ENCODE peak calls at places on chromosomes 16 and 17, in six cellular contexts. One of them, this sample, is unnamed.

GRCh38 chr17:36972186-36972686 is 23.5 kb downstream of the AATF start:
- DNase-seq in HCT116: no peak
- DNase-seq in GM12878: no peak
- DNase-seq in K562: no peak
- DNase-seq in HepG2: no peak
- DNase-seq in NT2/D1: no peak
- DNase-seq in this sample: no peak

GRCh38 chr17:65750678-65751077 is 189.2 kb upstream of the AXIN2 start:
- DNase-seq in HCT116: peak; percentile 93
- DNase-seq in GM12878: peak; percentile 15
- DNase-seq in K562: no peak
- DNase-seq in HepG2: peak; percentile 99
- DNase-seq in NT2/D1: no peak
- DNase-seq in this sample: no peak

GRCh38 chr17:4250887-4251286 is 12.9 kb downstream of the ANKFY1 start:
- DNase-seq in HCT116: no peak
- DNase-seq in GM12878: no peak
- DNase-seq in K562: no peak
- DNase-seq in HepG2: no peak
- DNase-seq in NT2/D1: no peak
- DNase-seq in this sample: no peak

GRCh38 chr16:84044108-84044488 is 1.5 kb upstream of the SLC38A8 start:
- DNase-seq in HCT116: peak; percentile 41
- DNase-seq in GM12878: no peak
- DNase-seq in K562: peak; percentile 59
- DNase-seq in HepG2: peak; percentile 73
- DNase-seq in NT2/D1: peak; percentile 36
- DNase-seq in this sample: no peak

GRCh38 chr16:67481561-67482259 is 753 bp upstream of the ATP6V0D1 start:
- DNase-seq in HCT116: no peak
- DNase-seq in GM12878: no peak
- DNase-seq in K562: no peak
- DNase-seq in HepG2: peak; percentile 65
- DNase-seq in NT2/D1: no peak
- DNase-seq in this sample: no peak

GRCh38 chr17:80817321-80817845 is 174.3 kb upstream of the CHMP6 start:
- DNase-seq in HCT116: no peak
- DNase-seq in GM12878: no peak
- DNase-seq in K562: no peak
- DNase-seq in HepG2: no peak
- DNase-seq in NT2/D1: no peak
- DNase-seq in this sample: no peak

GRCh38 chr16:2776500-2777139 is 460 bp downstream of the ELOB start:
- DNase-seq in HCT116: no peak
- DNase-seq in GM12878: no peak
- DNase-seq in K562: no peak
- DNase-seq in HepG2: no peak
- DNase-seq in NT2/D1: no peak
- DNase-seq in this sample: no peak

GRCh38 chr16:57821149-57821971 is 19.1 kb upstream of the KIFC3 start:
- DNase-seq in HCT116: no peak
- DNase-seq in GM12878: no peak
- DNase-seq in K562: no peak
- DNase-seq in HepG2: peak; percentile 86
- DNase-seq in NT2/D1: no peak
- DNase-seq in this sample: no peak

GRCh38 chr17:60138769-60139437 is 10.9 kb upstream of the CA4 start:
- DNase-seq in HCT116: no peak
- DNase-seq in GM12878: no peak
- DNase-seq in K562: no peak
- DNase-seq in HepG2: no peak
- DNase-seq in NT2/D1: no peak
- DNase-seq in this sample: peak; percentile 54

GRCh38 chr16:77881355-77882003 is 93.1 kb downstream of the VAT1L start:
- DNase-seq in HCT116: no peak
- DNase-seq in GM12878: no peak
- DNase-seq in K562: no peak
- DNase-seq in HepG2: no peak
- DNase-seq in NT2/D1: no peak
- DNase-seq in this sample: no peak

GRCh38 chr17:42456223-42457106 is 2.2 kb upstream of the ATP6V0A1 start:
- DNase-seq in HCT116: no peak
- DNase-seq in GM12878: peak; percentile 57
- DNase-seq in K562: peak; percentile 62
- DNase-seq in HepG2: no peak
- DNase-seq in NT2/D1: no peak
- DNase-seq in this sample: no peak

GRCh38 chr16:72073831-72074230 is 10.8 kb downstream of the HPR start:
- DNase-seq in HCT116: no peak
- DNase-seq in GM12878: no peak
- DNase-seq in K562: no peak
- DNase-seq in HepG2: no peak
- DNase-seq in NT2/D1: no peak
- DNase-seq in this sample: no peak

GRCh38 chr17:304461-304860 is 48.1 kb downstream of the RPH3AL start:
- DNase-seq in HCT116: no peak
- DNase-seq in GM12878: no peak
- DNase-seq in K562: no peak
- DNase-seq in HepG2: no peak
- DNase-seq in NT2/D1: no peak
- DNase-seq in this sample: no peak

GRCh38 chr17:1783271-1783670 is 21.4 kb downstream of the SERPINF1 start:
- DNase-seq in HCT116: no peak
- DNase-seq in GM12878: no peak
- DNase-seq in K562: no peak
- DNase-seq in HepG2: no peak
- DNase-seq in NT2/D1: no peak
- DNase-seq in this sample: no peak

GRCh38 chr16:88686062-88686438 is 257 bp downstream of the SNAI3 start:
- DNase-seq in HCT116: no peak
- DNase-seq in GM12878: no peak
- DNase-seq in K562: peak; percentile 63
- DNase-seq in HepG2: no peak
- DNase-seq in NT2/D1: no peak
- DNase-seq in this sample: no peak

DNA sequence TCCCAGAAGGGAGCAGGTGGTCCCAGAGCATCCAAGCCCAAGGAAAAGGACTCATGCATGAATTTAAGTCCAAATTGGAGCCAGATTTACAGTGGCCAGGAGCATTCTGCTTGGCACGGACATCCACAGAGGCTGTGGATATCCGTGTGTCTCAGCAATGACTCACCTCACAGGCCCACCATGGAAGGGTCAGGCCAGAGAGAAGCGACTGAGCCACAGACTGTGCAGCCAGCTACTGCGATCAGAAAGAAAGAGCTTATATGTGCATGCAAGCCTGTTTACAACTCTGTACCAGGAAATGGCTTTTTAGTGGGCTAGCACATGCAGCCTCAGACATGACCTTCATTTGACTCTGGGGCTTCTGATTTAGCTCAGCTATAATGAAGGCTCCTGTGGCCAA is 231.0 kb downstream of the C16orf95 start:
- DNase-seq in HCT116: no peak
- DNase-seq in GM12878: no peak
- DNase-seq in K562: no peak
- DNase-seq in HepG2: no peak
- DNase-seq in NT2/D1: no peak
- DNase-seq in this sample: no peak
- TF ChIP-seq ZNF274 in HCT116: no peak
- TF ChIP-seq ZNF274 in GM12878: no peak
- TF ChIP-seq ZNF274 in K562: no peak
- TF ChIP-seq ZNF274 in HepG2: no peak
- TF ChIP-seq ZNF274 in NT2/D1: no peak
- TF ChIP-seq ZNF274 in this sample: no peak

DNA sequence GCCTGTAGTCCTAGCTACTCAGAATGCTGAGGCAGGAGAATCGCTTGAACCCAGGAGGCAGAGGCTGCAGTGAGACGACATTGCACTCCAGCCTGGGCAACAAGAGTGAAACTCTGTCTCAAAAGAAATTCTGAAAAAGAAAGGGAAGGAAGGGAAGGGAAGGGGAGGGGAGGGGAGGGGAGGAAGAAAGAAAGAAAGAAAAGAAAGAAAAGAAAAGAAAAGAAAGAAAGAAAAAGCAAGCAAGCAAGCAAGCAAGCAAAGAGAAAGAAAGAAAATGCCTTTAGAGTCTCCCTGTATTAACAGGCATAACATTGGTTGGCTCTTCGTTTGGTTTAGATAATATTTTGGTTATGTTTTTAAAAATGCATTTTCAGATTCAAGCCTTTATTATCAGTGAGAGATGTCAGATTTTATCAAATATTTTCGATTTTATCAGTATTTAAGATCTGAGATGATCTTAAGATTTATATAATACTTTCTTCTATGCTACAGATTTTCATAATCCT is 281.1 kb downstream of the NPIPA8 start:
- DNase-seq in HCT116: no peak
- DNase-seq in GM12878: no peak
- DNase-seq in K562: no peak
- DNase-seq in HepG2: no peak
- DNase-seq in NT2/D1: no peak
- DNase-seq in this sample: no peak
- TF ChIP-seq ZNF274 in HCT116: no peak
- TF ChIP-seq ZNF274 in GM12878: no peak
- TF ChIP-seq ZNF274 in K562: no peak
- TF ChIP-seq ZNF274 in HepG2: no peak
- TF ChIP-seq ZNF274 in NT2/D1: no peak
- TF ChIP-seq ZNF274 in this sample: no peak

GRCh38 chr16:19843371-19843770 is 41.3 kb downstream of the GPRC5B start:
- DNase-seq in HCT116: no peak
- DNase-seq in GM12878: no peak
- DNase-seq in K562: no peak
- DNase-seq in HepG2: no peak
- DNase-seq in NT2/D1: no peak
- DNase-seq in this sample: no peak

GRCh38 chr16:19846421-19846820 is 38.2 kb downstream of the GPRC5B start:
- DNase-seq in HCT116: no peak
- DNase-seq in GM12878: no peak
- DNase-seq in K562: no peak
- DNase-seq in HepG2: no peak
- DNase-seq in NT2/D1: no peak
- DNase-seq in this sample: no peak

GRCh38 chr16:19842758-19843157 is 41.9 kb downstream of the GPRC5B start:
- DNase-seq in HCT116: no peak
- DNase-seq in GM12878: no peak
- DNase-seq in K562: peak; percentile 47
- DNase-seq in HepG2: no peak
- DNase-seq in NT2/D1: no peak
- DNase-seq in this sample: no peak

GRCh38 chr16:19841184-19841583 is 43.5 kb downstream of the GPRC5B start:
- DNase-seq in HCT116: no peak
- DNase-seq in GM12878: no peak
- DNase-seq in K562: no peak
- DNase-seq in HepG2: no peak
- DNase-seq in NT2/D1: no peak
- DNase-seq in this sample: no peak

DNA sequence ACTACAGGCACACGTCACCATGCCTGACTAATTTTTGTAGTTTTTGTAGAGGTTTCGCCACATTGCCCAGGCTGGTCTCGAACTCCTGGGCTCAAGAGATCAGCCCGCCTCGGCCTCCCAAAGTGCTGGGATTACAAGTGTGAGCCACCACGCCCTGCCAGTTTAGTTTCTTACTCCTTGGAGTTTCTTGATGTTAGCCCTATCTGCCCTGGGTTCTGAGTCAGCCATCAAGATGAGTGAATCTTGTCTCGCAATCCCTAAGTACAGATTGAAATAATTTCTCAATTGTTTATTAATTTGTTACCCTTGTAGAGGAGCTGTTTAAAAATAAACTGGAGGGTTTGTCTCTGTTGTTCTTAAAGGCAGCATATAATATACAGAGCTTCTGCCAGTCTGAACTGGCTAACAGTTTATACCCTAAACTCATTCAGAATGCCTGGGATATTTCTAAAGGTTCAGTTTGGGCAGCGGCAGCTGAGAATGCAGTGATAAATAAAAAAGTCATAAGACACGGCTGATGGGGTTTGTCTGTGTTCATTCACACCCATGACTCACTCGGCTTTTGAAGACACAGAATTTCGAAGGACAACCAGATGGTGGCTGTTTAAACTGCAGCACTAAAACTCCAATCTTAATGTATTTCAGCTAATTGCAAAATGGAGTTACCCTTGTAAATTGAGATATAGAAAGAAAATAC is 39.6 kb downstream of the GPRC5B start:
- DNase-seq in HCT116: no peak
- DNase-seq in GM12878: no peak
- DNase-seq in K562: peak; percentile 35
- DNase-seq in HepG2: no peak
- DNase-seq in NT2/D1: no peak
- DNase-seq in this sample: no peak
- TF ChIP-seq ZNF274 in HCT116: no peak
- TF ChIP-seq ZNF274 in GM12878: no peak
- TF ChIP-seq ZNF274 in K562: no peak
- TF ChIP-seq ZNF274 in HepG2: no peak
- TF ChIP-seq ZNF274 in NT2/D1: no peak
- TF ChIP-seq ZNF274 in this sample: no peak

GRCh38 chr16:4309102-4309832 is 6.6 kb upstream of the GLIS2 start:
- DNase-seq in HCT116: no peak
- DNase-seq in GM12878: no peak
- DNase-seq in K562: no peak
- DNase-seq in HepG2: no peak
- DNase-seq in NT2/D1: no peak
- DNase-seq in this sample: no peak

GRCh38 chr16:4307215-4308037 is 8.4 kb upstream of the GLIS2 start:
- DNase-seq in HCT116: peak; percentile 92
- DNase-seq in GM12878: peak; percentile 72
- DNase-seq in K562: peak; percentile 98
- DNase-seq in HepG2: peak; percentile 80
- DNase-seq in NT2/D1: peak; percentile 86
- DNase-seq in this sample: peak; percentile 94

GRCh38 chr16:4309833-4310266 is 6.0 kb upstream of the GLIS2 start:
- DNase-seq in HCT116: peak; percentile 61
- DNase-seq in GM12878: no peak
- DNase-seq in K562: no peak
- DNase-seq in HepG2: peak; percentile 67
- DNase-seq in NT2/D1: no peak
- DNase-seq in this sample: peak; percentile 85

GRCh38 chr16:4303973-4304372 is 11.9 kb upstream of the GLIS2 start:
- DNase-seq in HCT116: no peak
- DNase-seq in GM12878: no peak
- DNase-seq in K562: no peak
- DNase-seq in HepG2: no peak
- DNase-seq in NT2/D1: no peak
- DNase-seq in this sample: no peak

GRCh38 chr16:4306439-4307214 is 9.2 kb upstream of the GLIS2 start:
- DNase-seq in HCT116: no peak
- DNase-seq in GM12878: no peak
- DNase-seq in K562: no peak
- DNase-seq in HepG2: no peak
- DNase-seq in NT2/D1: no peak
- DNase-seq in this sample: no peak
- TF ChIP-seq ZNF274 in HCT116: no peak
- TF ChIP-seq ZNF274 in GM12878: no peak
- TF ChIP-seq ZNF274 in K562: no peak
- TF ChIP-seq ZNF274 in HepG2: no peak
- TF ChIP-seq ZNF274 in NT2/D1: no peak
- TF ChIP-seq ZNF274 in this sample: no peak

This sample was measured in H1.